ENCODE peak calls at places on chromosome 6, in six cellular contexts. O is HepG2, T is DND-41, V is neural progenitor cell, M is PC-9, I is fibroblast of lung. U is an unnamed sample.

GRCh38 chr6:39850897-39851296 is 58.7 kb downstream of the DAAM2 start:
- DNase-seq in O (no peak), T (no peak), V (no peak), M (no peak), I (no peak), U (peak)

GRCh38 chr6:30814137-30815084 is 69.9 kb upstream of the DDR1 start:
- DNase-seq in O (no peak), T (no peak), V (no peak), M (peak), I (peak), U (peak)

GRCh38 chr6:12990162-12990561 is 273.6 kb downstream of the PHACTR1 start:
- DNase-seq in O (no peak), T (no peak), V (no peak), M (no peak), I (no peak), U (no peak)

GRCh38 chr6:159609813-159610212 is 83.2 kb downstream of the SOD2 start:
- DNase-seq in O (no peak), T (no peak), V (no peak), M (no peak), I (peak), U (no peak)

GRCh38 chr6:115221185-115221584 is 839.5 kb downstream of the FRK start:
- DNase-seq in O (no peak), T (no peak), V (peak), M (no peak), I (no peak), U (no peak)

GRCh38 chr6:14713008-14713452 is 532.8 kb upstream of the JARID2 start:
- DNase-seq in O (no peak), T (no peak), V (no peak), M (peak), I (peak), U (no peak)

GRCh38 chr6:26309731-26310142 is 55.3 kb upstream of the BTN3A2 start:
- DNase-seq in O (peak), T (no peak), V (no peak), M (no peak), I (peak), U (no peak)

GRCh38 chr6:170057034-170057734 is 233.7 kb downstream of the DLL1 start:
- DNase-seq in O (no peak), T (no peak), V (no peak), M (no peak), I (no peak), U (no peak)

GRCh38 chr6:168149015-168149414 is 70.0 kb upstream of the FRMD1 start:
- DNase-seq in O (no peak), T (no peak), V (no peak), M (no peak), I (no peak), U (no peak)

GRCh38 chr6:155314773-155315515 is 660 bp upstream of the TFB1M start:
- DNase-seq in O (peak), T (no peak), V (no peak), M (no peak), I (peak), U (peak)

GRCh38 chr6:107354470-107354869 is 104.9 kb downstream of the PDSS2 start:
- DNase-seq in O (no peak), T (no peak), V (no peak), M (no peak), I (no peak), U (no peak)

GRCh38 chr6:51675020-51675419 is 412.4 kb downstream of the PKHD1 start:
- DNase-seq in O (no peak), T (no peak), V (no peak), M (no peak), I (no peak), U (no peak)

GRCh38 chr6:170316071-170316470 is 9.5 kb downstream of the FAM120B start:
- DNase-seq in O (no peak), T (no peak), V (no peak), M (no peak), I (no peak), U (no peak)

GRCh38 chr6:138115191-138115590 is 8.0 kb upstream of the PERP start:
- DNase-seq in O (no peak), T (no peak), V (no peak), M (no peak), I (no peak), U (no peak)

GRCh38 chr6:66226099-66226498 is 519.1 kb upstream of the EYS start:
- DNase-seq in O (no peak), T (no peak), V (no peak), M (no peak), I (peak), U (peak)

GRCh38 chr6:52576392-52577021 is 353 bp downstream of the TRAM2 start:
- DNase-seq in O (peak), T (peak), V (peak), M (peak), I (peak), U (peak)

GRCh38 chr6:97085772-97086171 is 161.2 kb downstream of the KLHL32 start:
- DNase-seq in O (no peak), T (no peak), V (no peak), M (no peak), I (no peak), U (peak)

GRCh38 chr6:154572592-154572991 is 62.1 kb upstream of the CNKSR3 start:
- DNase-seq in O (no peak), T (no peak), V (no peak), M (no peak), I (no peak), U (no peak)

GRCh38 chr6:121688974-121689373 is 253.5 kb downstream of the GJA1 start:
- DNase-seq in O (no peak), T (peak), V (no peak), M (no peak), I (no peak), U (no peak)

GRCh38 chr6:118372413-118372812 is 175.7 kb upstream of the PLN start:
- DNase-seq in O (no peak), T (no peak), V (no peak), M (no peak), I (peak), U (no peak)

GRCh38 chr6:134477991-134478635 is 160.2 kb upstream of the SGK1 start:
- DNase-seq in O (no peak), T (no peak), V (no peak), M (no peak), I (peak), U (no peak)

GRCh38 chr6:157455028-157455714 is 74.2 kb downstream of the ZDHHC14 start:
- DNase-seq in O (no peak), T (no peak), V (no peak), M (no peak), I (no peak), U (no peak)

GRCh38 chr6:162153991-162154390 is 573.6 kb downstream of the PRKN start:
- DNase-seq in O (no peak), T (no peak), V (no peak), M (no peak), I (no peak), U (no peak)

GRCh38 chr6:97669191-97669651 is 386.2 kb upstream of the MMS22L start:
- DNase-seq in O (no peak), T (no peak), V (peak), M (no peak), I (peak), U (peak)

GRCh38 chr6:37696841-37697735 is 595 bp downstream of the MDGA1 start:
- DNase-seq in O (no peak), T (peak), V (peak), M (peak), I (no peak), U (peak)

GRCh38 chr6:37700266-37700973 is 2.7 kb upstream of the MDGA1 start:
- DNase-seq in O (peak), T (no peak), V (no peak), M (no peak), I (no peak), U (no peak)

GRCh38 chr6:37699138-37699766 is 1.6 kb upstream of the MDGA1 start:
- DNase-seq in O (no peak), T (no peak), V (no peak), M (no peak), I (no peak), U (no peak)

GRCh38 chr6:37696220-37696840 is 1.4 kb downstream of the MDGA1 start:
- DNase-seq in O (no peak), T (peak), V (peak), M (peak), I (peak), U (no peak)

GRCh38 chr6:37698264-37699137 is 818 bp upstream of the MDGA1 start:
- DNase-seq in O (no peak), T (peak), V (peak), M (peak), I (peak), U (peak)
- TF ChIP-seq CTCF in O (no peak), T (no peak), V (no peak), M (peak), I (no peak), U (no peak)

DNA sequence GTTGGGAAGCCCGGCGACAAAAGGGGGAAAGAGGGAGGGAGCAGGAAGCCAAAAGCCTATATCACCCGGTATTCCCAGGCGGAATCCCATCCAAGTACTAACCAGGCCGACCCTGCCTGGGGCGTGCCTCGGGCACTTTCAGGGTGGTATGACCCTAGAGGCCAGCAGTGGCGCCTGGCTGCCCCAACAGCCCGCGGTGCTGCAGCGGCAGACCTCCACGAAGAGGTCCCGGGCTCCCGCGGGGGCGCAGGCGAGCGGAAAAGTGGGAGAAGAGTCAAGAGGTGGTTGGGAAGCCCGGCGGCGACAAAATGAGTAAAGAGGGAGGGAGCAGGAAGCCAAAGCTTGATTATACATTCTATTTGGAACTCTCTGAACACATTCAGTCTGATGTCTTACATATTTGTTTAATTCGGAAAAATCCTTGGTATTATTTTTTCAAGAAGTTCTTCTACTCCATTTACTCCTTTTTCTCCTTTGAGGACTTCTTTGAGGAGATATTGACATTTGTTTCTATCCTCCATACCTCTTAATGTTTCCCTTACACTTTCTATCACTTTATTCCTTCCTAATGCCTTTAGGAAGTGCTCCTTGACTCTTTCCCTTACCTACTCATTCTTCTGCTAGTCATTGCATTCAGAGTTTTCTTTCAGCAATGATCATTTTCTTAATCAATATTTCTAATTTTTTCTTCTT is 11.5 kb downstream of the TREML4 start:
- DNase-seq in O (no peak), T (no peak), V (peak), M (no peak), I (no peak), U (no peak)
- TF ChIP-seq EZH2 in O (no peak), T (no peak), V (peak), M (peak), I (peak), U (peak)

GRCh38 chr6:105593056-105593455 is 190.2 kb upstream of the PREP start:
- DNase-seq in O (no peak), T (no peak), V (no peak), M (no peak), I (no peak), U (no peak)

GRCh38 chr6:105594821-105595220 is 191.9 kb upstream of the PREP start:
- DNase-seq in O (no peak), T (no peak), V (no peak), M (no peak), I (no peak), U (no peak)

GRCh38 chr6:105593805-105594231 is 190.9 kb upstream of the PREP start:
- DNase-seq in O (no peak), T (no peak), V (no peak), M (no peak), I (peak), U (no peak)

GRCh38 chr6:105595829-105596228 is 192.9 kb upstream of the PREP start:
- DNase-seq in O (no peak), T (no peak), V (no peak), M (no peak), I (no peak), U (no peak)

DNA sequence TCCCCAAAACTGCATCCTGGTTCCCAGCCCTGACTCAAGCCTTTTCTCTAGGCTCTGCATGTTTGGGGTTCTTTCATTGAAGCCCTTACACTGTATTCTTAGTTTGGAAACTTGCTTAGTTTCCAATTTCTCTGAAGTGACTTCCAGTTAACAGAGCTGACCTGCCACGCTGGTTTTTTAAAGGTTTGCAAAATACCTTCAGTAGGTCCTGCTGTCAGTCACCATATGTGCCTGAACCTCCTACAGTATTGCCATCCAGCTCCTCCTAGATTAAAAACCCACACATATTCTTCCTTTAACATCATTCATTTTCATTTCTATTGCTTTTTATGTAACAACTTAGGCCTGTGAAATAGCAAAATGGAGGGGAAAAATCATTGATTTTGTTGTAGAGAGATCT is 191.4 kb upstream of the PREP start:
- DNase-seq in O (no peak), T (no peak), V (no peak), M (no peak), I (no peak), U (no peak)
- H3K27ac ChIP-seq in O (no peak), T (peak), V (no peak), M (no peak), I (no peak), U (no peak)

DNA sequence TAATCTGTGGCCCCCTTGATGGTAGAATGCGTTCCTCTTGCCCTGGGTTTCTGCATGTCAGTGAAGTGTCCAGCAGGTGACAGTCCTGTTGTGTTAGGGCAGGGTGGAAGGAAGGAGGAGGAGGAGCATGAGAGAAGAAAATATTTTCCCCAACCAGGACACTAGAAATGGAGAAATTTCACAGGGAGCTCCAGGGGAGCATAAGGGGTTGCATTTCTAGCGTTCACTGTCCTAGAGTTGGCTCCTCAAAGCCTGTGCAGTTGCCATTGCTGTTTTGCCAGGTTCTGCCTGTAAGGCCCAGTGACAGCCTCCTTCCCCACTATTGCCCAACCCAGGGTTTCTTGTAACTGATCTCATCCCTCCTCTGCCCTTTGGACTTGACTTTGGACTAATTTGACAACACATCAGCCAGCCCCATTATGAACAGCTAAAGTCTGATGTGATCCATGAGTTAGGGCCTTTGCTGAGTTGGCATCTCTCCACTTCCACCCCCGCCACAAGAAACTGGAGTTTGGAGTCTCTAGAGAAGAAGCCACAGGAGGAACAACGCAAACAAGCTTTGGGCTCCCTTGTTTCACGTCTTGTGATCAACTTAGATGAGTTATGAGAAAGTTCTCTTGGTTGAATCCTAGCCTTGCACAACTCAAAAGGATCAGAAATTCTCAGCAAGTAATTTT is 14.0 kb upstream of the FAM50B start:
- DNase-seq in O (peak), T (no peak), V (no peak), M (no peak), I (peak), U (no peak)
- TF ChIP-seq CTCF in O (peak), T (no peak), V (peak), M (no peak), I (no peak), U (no peak)

GRCh38 chr6:747921-748320 is 55.0 kb upstream of the EXOC2 start:
- DNase-seq in O (no peak), T (no peak), V (no peak), M (no peak), I (peak), U (no peak)

GRCh38 chr6:741410-742339 is 48.7 kb upstream of the EXOC2 start:
- DNase-seq in O (no peak), T (no peak), V (no peak), M (no peak), I (no peak), U (no peak)

GRCh38 chr6:744954-745353 is 52.0 kb upstream of the EXOC2 start:
- DNase-seq in O (no peak), T (no peak), V (no peak), M (no peak), I (no peak), U (no peak)

GRCh38 chr6:747006-747405 is 54.1 kb upstream of the EXOC2 start:
- DNase-seq in O (no peak), T (no peak), V (no peak), M (no peak), I (no peak), U (no peak)

DNA sequence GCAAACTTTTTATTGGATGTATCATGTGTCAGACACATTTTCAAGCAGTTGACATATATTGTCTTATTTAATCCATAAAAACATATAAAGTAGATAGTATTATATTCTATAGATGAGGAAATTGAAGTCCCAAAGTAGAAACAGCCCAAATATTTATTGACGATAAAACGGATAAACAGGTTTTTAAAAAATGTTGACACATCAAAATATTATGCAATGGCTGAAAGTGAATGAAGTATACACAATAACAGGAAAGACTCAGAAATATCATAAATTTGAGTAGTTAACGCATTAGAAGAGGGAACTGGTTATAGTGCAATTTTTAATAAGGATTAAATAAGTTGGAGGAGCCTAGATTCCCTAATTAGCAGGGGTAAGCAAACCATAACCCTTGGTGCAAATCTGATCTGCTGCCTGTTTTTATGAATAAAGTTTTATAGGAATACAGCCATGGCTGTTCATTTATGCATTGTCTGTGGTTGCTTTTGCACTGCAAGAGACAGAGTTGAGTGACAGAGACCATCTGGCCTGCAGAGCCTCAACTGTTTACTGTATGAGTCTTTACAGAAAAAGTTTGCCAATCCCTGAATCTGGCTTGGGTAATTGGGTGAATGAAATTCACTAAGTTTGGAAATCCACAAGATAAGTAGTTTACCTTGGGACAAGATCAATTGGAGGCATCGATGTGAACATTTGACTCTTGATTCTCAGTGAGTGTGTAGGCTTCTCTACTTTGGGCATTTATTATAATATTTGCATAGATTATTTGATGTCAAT is 50.6 kb upstream of the EXOC2 start:
- DNase-seq in O (no peak), T (no peak), V (no peak), M (no peak), I (peak), U (no peak)
- TF ChIP-seq EZH2 in O (no peak), T (no peak), V (no peak), M (no peak), I (no peak), U (no peak)

GRCh38 chr6:56714273-56714672 is 71.6 kb upstream of the DST start:
- DNase-seq in O (no peak), T (no peak), V (no peak), M (no peak), I (no peak), U (peak)
- H3K27ac ChIP-seq in O (peak), T (no peak), V (no peak), M (peak), I (peak), U (peak)

GRCh38 chr6:156416392-156416791 is 360.8 kb upstream of the ARID1B start:
- DNase-seq in O (no peak), T (no peak), V (no peak), M (no peak), I (peak), U (no peak)
- TF ChIP-seq CTCF in O (peak), T (no peak), V (no peak), M (peak), I (peak), U (no peak)

DNA sequence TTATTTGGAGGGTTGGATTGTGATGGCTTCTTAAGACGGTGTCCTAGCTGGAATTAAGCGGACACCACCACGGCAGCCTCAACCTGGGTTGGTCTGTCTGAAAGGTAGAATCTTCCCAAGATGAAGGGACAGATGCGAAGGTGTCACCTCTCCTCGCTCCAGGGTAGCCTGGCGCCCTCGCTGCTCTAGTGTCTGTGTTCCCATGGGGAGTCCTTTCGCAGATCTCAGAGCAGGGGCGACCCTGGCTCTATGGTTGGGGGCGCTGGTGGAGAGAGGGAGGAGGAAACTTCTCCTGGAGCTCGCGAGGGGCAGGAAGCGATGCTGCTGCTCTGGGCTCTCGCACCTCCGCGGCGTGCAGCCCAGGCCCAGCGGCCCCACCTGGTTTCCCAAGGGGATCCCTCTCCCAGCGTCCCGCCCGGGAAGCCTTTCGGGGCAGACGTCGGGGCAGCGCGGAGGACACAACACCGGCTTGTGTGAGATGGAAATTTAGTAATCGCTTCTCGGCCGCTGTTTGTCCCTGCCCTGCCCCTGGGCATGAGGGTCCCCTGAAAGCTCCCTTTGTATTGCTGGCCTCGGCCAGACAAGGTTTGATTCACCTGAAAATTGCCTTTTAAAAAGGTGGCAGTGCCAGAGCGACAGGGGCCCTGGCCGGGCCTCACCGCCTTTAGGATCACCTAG is 1.8 kb downstream of the RSPO3 start:
- DNase-seq in O (no peak), T (no peak), V (peak), M (no peak), I (no peak), U (peak)
- TF ChIP-seq EZH2 in O (no peak), T (no peak), V (peak), M (no peak), I (peak), U (no peak)